ENCODE peak calls at places on chromosomes 16 and 17, in five cellular contexts. T is epithelial cell of prostate, D is choroid plexus epithelial cell, I is AG10803, C is RCC 7860. P is an unnamed sample.

GRCh38 chr17:14882131-14882530 is 383.0 kb downstream of the PMP22 start:
- DNase-seq in T (no peak), D (no peak), I (peak), C (no peak), P (no peak)

GRCh38 chr17:48915459-48916282 is 7.5 kb downstream of the UBE2Z start:
- DNase-seq in T (peak), D (peak), I (peak), C (peak), P (peak)

GRCh38 chr17:48530208-48530886 is 464 bp downstream of the HOXB1 start:
- DNase-seq in T (no peak), D (no peak), I (no peak), C (no peak), P (no peak)

GRCh38 chr17:9837551-9838471 is 12.1 kb downstream of the GLP2R start:
- DNase-seq in T (peak), D (peak), I (peak), C (peak), P (peak)

GRCh38 chr16:90037202-90037765 is 18.0 kb upstream of the DBNDD1 start:
- DNase-seq in T (no peak), D (no peak), I (no peak), C (no peak), P (no peak)

GRCh38 chr16:64133396-64133795 is 988.5 kb downstream of the CDH11 start:
- DNase-seq in T (no peak), D (no peak), I (peak), C (no peak), P (no peak)

GRCh38 chr17:8736362-8736761 is 8.3 kb downstream of the CCDC42 start:
- DNase-seq in T (no peak), D (no peak), I (no peak), C (no peak), P (no peak)

GRCh38 chr16:13425840-13426239 is 494.1 kb upstream of the ERCC4 start:
- DNase-seq in T (no peak), D (no peak), I (no peak), C (no peak), P (no peak)

GRCh38 chr16:67279296-67280089 is at the start of gene PLEKHG4:
- DNase-seq in T (no peak), D (peak), I (peak), C (peak), P (peak)

GRCh38 chr17:75077490-75078096 is 10.2 kb upstream of the SLC16A5 start:
- DNase-seq in T (no peak), D (peak), I (peak), C (no peak), P (peak)

GRCh38 chr17:33667052-33667509 is 374.0 kb upstream of the ASIC2 start:
- DNase-seq in T (no peak), D (no peak), I (no peak), C (no peak), P (no peak)

GRCh38 chr16:48963306-48963705 is 318.3 kb downstream of the CBLN1 start:
- DNase-seq in T (no peak), D (no peak), I (peak), C (peak), P (peak)

GRCh38 chr16:54512461-54512860 is 225.9 kb upstream of the IRX3 start:
- DNase-seq in T (no peak), D (no peak), I (no peak), C (no peak), P (no peak)

GRCh38 chr17:64083571-64084085 is 46.3 kb downstream of the ERN1 start:
- DNase-seq in T (no peak), D (no peak), I (no peak), C (no peak), P (no peak)

GRCh38 chr16:89024546-89024945 is 47.5 kb upstream of the CBFA2T3 start:
- DNase-seq in T (no peak), D (no peak), I (no peak), C (no peak), P (no peak)

GRCh38 chr17:48954300-48954755 is 9.7 kb upstream of the SNF8 start:
- DNase-seq in T (no peak), D (peak), I (peak), C (no peak), P (peak)

GRCh38 chr16:27242868-27243590 is 25.5 kb downstream of the NSMCE1 start:
- DNase-seq in T (no peak), D (peak), I (peak), C (peak), P (peak)

GRCh38 chr17:8872036-8872704 is 4.7 kb upstream of the PIK3R6 start:
- DNase-seq in T (no peak), D (no peak), I (no peak), C (no peak), P (no peak)

GRCh38 chr17:19021622-19022083 is 17.1 kb upstream of the FAM83G start:
- DNase-seq in T (no peak), D (no peak), I (no peak), C (no peak), P (no peak)

GRCh38 chr17:964881-965280 is 14.7 kb downstream of the NXN start:
- DNase-seq in T (no peak), D (no peak), I (no peak), C (no peak), P (no peak)

GRCh38 chr17:80030730-80031410 is 4.8 kb downstream of the TBC1D16 start:
- DNase-seq in T (peak), D (no peak), I (no peak), C (no peak), P (no peak)

GRCh38 chr17:27559996-27560481 is 70.9 kb upstream of the LGALS9 start:
- DNase-seq in T (no peak), D (peak), I (peak), C (peak), P (peak)

GRCh38 chr17:81549031-81549557 is 3.1 kb downstream of the FAAP100 start:
- DNase-seq in T (no peak), D (no peak), I (no peak), C (no peak), P (no peak)

GRCh38 chr17:571224-571623 is 143.4 kb downstream of the VPS53 start:
- DNase-seq in T (no peak), D (no peak), I (no peak), C (no peak), P (no peak)

GRCh38 chr16:3509470-3509928 is 8.7 kb downstream of the CLUAP1 start:
- DNase-seq in T (peak), D (peak), I (no peak), C (no peak), P (peak)

GRCh38 chr17:49575524-49576120 is at the start of gene NXPH3:
- DNase-seq in T (no peak), D (peak), I (peak), C (no peak), P (peak)

GRCh38 chr17:41519501-41520224 is 973 bp upstream of the KRT15 start:
- DNase-seq in T (no peak), D (no peak), I (no peak), C (no peak), P (peak)

GRCh38 chr16:88560722-88561484 is 9.3 kb upstream of the ZC3H18 start:
- DNase-seq in T (no peak), D (peak), I (peak), C (no peak), P (peak)

GRCh38 chr16:65015577-65015976 is 106.3 kb downstream of the CDH11 start:
- DNase-seq in T (no peak), D (no peak), I (no peak), C (no peak), P (no peak)

GRCh38 chr17:164536-165235 is 16.8 kb downstream of the DOC2B start:
- DNase-seq in T (no peak), D (peak), I (peak), C (peak), P (peak)

P was measured in astrocyte of the hippocampus.